ENCODE peak calls at places on chromosomes 13 and 19, in five cellular contexts. O is neural crest cell; X is neural progenitor cell; E is stimulated activated CD8-positive, alpha-beta memory T cell treated with anti-CD3 and anti-CD28 coated beads, Interleukin-12 subunit alpha, Interleukin-12 subunit beta, amount 100 ng/mL, for 4 hours; P is mucosa of gallbladder. M is an unnamed sample.

GRCh38 chr19:38736036-38736412 is 8.2 kb downstream of the CAPN12 start:
- DNase-seq in E (peak), P (peak), X (peak), O (no peak), M (no peak)

GRCh38 chr19:16497837-16498236 is 1.6 kb downstream of the C19orf44 start:
- DNase-seq in E (no peak), X (no peak), P (no peak), O (no peak), M (peak)

GRCh38 chr19:29263305-29264080 is 50.5 kb upstream of the UQCRFS1 start:
- DNase-seq in O (peak), E (peak), P (peak), X (peak), M (peak)

GRCh38 chr13:81089758-81090157 is 748.8 kb upstream of the SPRY2 start:
- DNase-seq in X (no peak), P (no peak), E (no peak), O (no peak), M (no peak)

GRCh38 chr13:32851083-32852064 is 164.8 kb upstream of the KL start:
- DNase-seq in O (no peak), P (no peak), X (no peak), E (no peak), M (no peak)

GRCh38 chr13:114050536-114051450 is 76.9 kb upstream of the C13orf46 start:
- DNase-seq in X (peak), E (no peak), P (no peak), O (no peak), M (peak)

GRCh38 chr19:17127671-17128070 is 52.1 kb downstream of the MYO9B start:
- DNase-seq in P (no peak), E (no peak), O (no peak), X (no peak), M (no peak)

GRCh38 chr19:5302396-5302795 is 38.2 kb downstream of the PTPRS start:
- DNase-seq in P (no peak), X (no peak), E (no peak), O (no peak), M (no peak)

GRCh38 chr13:100694722-100695644 is 20.4 kb upstream of the TMTC4 start:
- DNase-seq in O (peak), P (no peak), X (peak), E (no peak), M (peak)

GRCh38 chr13:42575938-42576337 is 2.0 kb downstream of the TNFSF11 start:
- DNase-seq in P (no peak), O (no peak), X (no peak), E (no peak), M (no peak)

GRCh38 chr19:56405062-56405461 is 930 bp downstream of the ZNF583 start:
- DNase-seq in P (no peak), O (no peak), X (no peak), E (no peak), M (no peak)

GRCh38 chr19:4376991-4377781 is 23.2 kb downstream of the SH3GL1 start:
- DNase-seq in X (no peak), P (peak), E (no peak), O (no peak), M (peak)

GRCh38 chr13:27182844-27183497 is 11.4 kb upstream of the USP12 start:
- DNase-seq in X (no peak), P (peak), E (no peak), O (no peak), M (peak)

GRCh38 chr13:28440774-28441532 is 54.0 kb downstream of the FLT1 start:
- DNase-seq in E (no peak), O (no peak), P (no peak), X (no peak), M (no peak)

M was measured in left lung.